ENCODE peak calls at places on chromosomes 1 and 21, in eight cellular contexts. I, S, T, Q, J, O, Y and F are unnamed samples.

GRCh38 chr21:41877901-41878830 is 978 bp downstream of the PRDM15 start:
- DNase-seq in I (peak; percentile 54), S (peak; percentile 39), T (no peak), Q (peak; percentile 75), J (no peak), O (peak; percentile 22), Y (peak; percentile 45), F (no peak)

GRCh38 chr1:182357913-182358312 is 33.7 kb downstream of the GLUL start:
- DNase-seq in I (no peak), S (no peak), T (no peak), Q (no peak), J (no peak), O (no peak), Y (no peak), F (no peak)

GRCh38 chr1:225426395-225427248 is 1.2 kb downstream of the LBR start:
- DNase-seq in I (peak; percentile 65), S (peak; percentile 25), T (no peak), Q (peak; percentile 27), J (no peak), O (no peak), Y (no peak), F (no peak)

GRCh38 chr1:112033422-112034120 is 44.1 kb upstream of the KCND3 start:
- DNase-seq in I (no peak), S (no peak), T (no peak), Q (no peak), J (no peak), O (no peak), Y (no peak), F (no peak)

GRCh38 chr21:38985423-38986378 is 180.0 kb downstream of the ETS2 start:
- DNase-seq in I (peak; percentile 78), S (no peak), T (peak; percentile 96), Q (peak; percentile 93), J (peak; percentile 90), O (peak; percentile 80), Y (no peak), F (no peak)

GRCh38 chr1:36092166-36092797 is 3.6 kb downstream of the ADPRS start:
- DNase-seq in I (no peak), S (no peak), T (no peak), Q (no peak), J (no peak), O (no peak), Y (no peak), F (no peak)

GRCh38 chr1:77446841-77447555 is 165.2 kb downstream of the AK5 start:
- DNase-seq in I (no peak), S (no peak), T (no peak), Q (peak; percentile 48), J (no peak), O (no peak), Y (no peak), F (no peak)

GRCh38 chr1:9028921-9029715 is 2.9 kb upstream of the SLC2A7 start:
- DNase-seq in I (no peak), S (no peak), T (peak; percentile 47), Q (peak; percentile 40), J (peak; percentile 27), O (no peak), Y (no peak), F (no peak)

GRCh38 chr1:41118645-41119044 is 97.1 kb upstream of the SLFNL1 start:
- DNase-seq in I (no peak), S (no peak), T (no peak), Q (no peak), J (no peak), O (no peak), Y (no peak), F (no peak)

GRCh38 chr1:65049941-65050713 is 83.8 kb upstream of the JAK1 start:
- DNase-seq in I (no peak), S (no peak), T (no peak), Q (no peak), J (no peak), O (no peak), Y (no peak), F (no peak)

GRCh38 chr1:54716299-54717047 is 812 bp downstream of the TTC4 start:
- DNase-seq in I (no peak), S (no peak), T (peak; percentile 17), Q (peak; percentile 81), J (no peak), O (no peak), Y (no peak), F (no peak)

GRCh38 chr21:17501107-17502006 is 11.5 kb upstream of the CXADR start:
- DNase-seq in I (no peak), S (no peak), T (no peak), Q (no peak), J (no peak), O (no peak), Y (peak; percentile 84), F (no peak)

GRCh38 chr1:201826830-201827229 is 2.1 kb upstream of the IPO9 start:
- DNase-seq in I (no peak), S (no peak), T (no peak), Q (peak; percentile 24), J (no peak), O (no peak), Y (no peak), F (no peak)

GRCh38 chr1:205594846-205595245 is 37.0 kb downstream of the ELK4 start:
- DNase-seq in I (no peak), S (no peak), T (no peak), Q (no peak), J (no peak), O (no peak), Y (no peak), F (no peak)

GRCh38 chr21:44454058-44454457 is 1.3 kb upstream of the LRRC3 start:
- DNase-seq in I (no peak), S (no peak), T (no peak), Q (no peak), J (no peak), O (no peak), Y (no peak), F (no peak)

GRCh38 chr1:207925210-207925609 is 14.3 kb upstream of the CD34 start:
- DNase-seq in I (peak; percentile 73), S (peak; percentile 34), T (no peak), Q (no peak), J (no peak), O (peak; percentile 19), Y (no peak), F (no peak)

GRCh38 chr1:242147096-242147976 is 148.4 kb upstream of the MAP1LC3C start:
- DNase-seq in I (no peak), S (peak; percentile 10), T (no peak), Q (no peak), J (no peak), O (peak; percentile 32), Y (no peak), F (no peak)

GRCh38 chr1:167722870-167723251 is 1.1 kb downstream of the MPZL1 start:
- DNase-seq in I (no peak), S (no peak), T (no peak), Q (no peak), J (no peak), O (no peak), Y (no peak), F (no peak)

GRCh38 chr1:32247983-32248889 is 1.2 kb downstream of the FAM167B start:
- DNase-seq in I (peak; percentile 89), S (no peak), T (no peak), Q (peak; percentile 52), J (peak; percentile 27), O (peak; percentile 12), Y (peak; percentile 47), F (peak; percentile 77)

GRCh38 chr1:209544098-209544497 is 39.4 kb upstream of the CAMK1G start:
- DNase-seq in I (no peak), S (no peak), T (no peak), Q (no peak), J (no peak), O (no peak), Y (no peak), F (no peak)

GRCh38 chr1:41683681-41684500 is 199.4 kb upstream of the EDN2 start:
- DNase-seq in I (no peak), S (no peak), T (no peak), Q (peak; percentile 41), J (no peak), O (no peak), Y (no peak), F (no peak)

GRCh38 chr21:40696246-40696645 is 150.7 kb downstream of the DSCAM start:
- DNase-seq in I (no peak), S (no peak), T (no peak), Q (no peak), J (no peak), O (no peak), Y (no peak), F (no peak)

GRCh38 chr1:62012821-62013220 is 181.8 kb upstream of the L1TD1 start:
- DNase-seq in I (peak; percentile 64), S (no peak), T (no peak), Q (no peak), J (no peak), O (no peak), Y (no peak), F (no peak)

GRCh38 chr1:3174487-3175247 is 105.7 kb downstream of the PRDM16 start:
- DNase-seq in I (peak; percentile 84), S (peak; percentile 37), T (peak; percentile 28), Q (no peak), J (no peak), O (peak; percentile 16), Y (no peak), F (no peak)

DNA sequence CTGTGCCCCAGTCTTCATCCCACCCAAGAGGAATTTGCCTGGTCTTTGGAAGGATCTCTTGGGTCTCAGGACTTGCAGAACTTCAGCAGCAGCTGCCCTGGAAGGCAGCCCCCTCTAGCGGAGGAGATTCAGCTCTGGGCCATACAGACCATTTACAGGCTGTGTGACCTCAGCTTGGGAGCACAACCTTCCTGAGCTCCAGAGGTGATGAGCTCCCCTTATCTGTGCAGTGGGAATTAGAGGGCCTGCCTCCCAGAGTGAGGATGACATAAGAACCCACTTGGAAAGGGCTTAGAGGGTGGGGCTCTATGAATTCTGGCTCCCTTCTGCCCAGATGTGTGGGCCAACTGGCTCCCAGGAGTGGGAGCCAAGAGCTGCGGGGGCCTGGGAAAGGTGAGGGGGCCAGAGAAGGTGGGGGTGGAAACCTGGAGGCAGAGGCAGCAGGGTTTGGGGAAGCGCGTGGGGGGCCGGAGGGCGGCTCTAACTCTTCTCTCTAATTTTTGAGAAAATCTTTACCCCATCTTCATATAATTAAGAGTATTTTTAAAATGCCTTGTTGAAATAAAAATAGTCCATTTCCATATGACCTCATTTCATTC is 21.4 kb downstream of the EPHB2 start:
- DNase-seq in I (no peak), S (no peak), T (no peak), Q (peak; percentile 14), J (no peak), O (no peak), Y (no peak), F (no peak)
- TF ChIP-seq CTCF in I (no peak), S (no peak), T (peak; percentile 57), Q (peak; percentile 44), J (peak; percentile 57), O (peak; percentile 29), Y (peak; percentile 63), F (peak; percentile 19)

GRCh38 chr1:4768553-4768952 is 114.1 kb downstream of the AJAP1 start:
- DNase-seq in I (no peak), S (no peak), T (no peak), Q (no peak), J (no peak), O (no peak), Y (no peak), F (no peak)
- TF ChIP-seq CTCF in I (no peak), S (no peak), T (no peak), Q (no peak), J (no peak), O (no peak), Y (no peak), F (no peak)

GRCh38 chr1:7497107-7497637 is 273.9 kb upstream of the VAMP3 start:
- DNase-seq in I (peak; percentile 8), S (no peak), T (no peak), Q (no peak), J (no peak), O (no peak), Y (no peak), F (no peak)
- TF ChIP-seq CTCF in I (no peak), S (no peak), T (no peak), Q (no peak), J (no peak), O (no peak), Y (no peak), F (no peak)

GRCh38 chr1:89524369-89525168 is at the start of gene LRRC8B:
- DNase-seq in I (peak; percentile 95), S (peak; percentile 93), T (no peak), Q (peak; percentile 71), J (peak; percentile 24), O (peak; percentile 39), Y (peak; percentile 82), F (peak; percentile 83)
- TF ChIP-seq CTCF in I (no peak), S (no peak), T (no peak), Q (no peak), J (no peak), O (no peak), Y (no peak), F (no peak)